ENCODE peak calls at places on chromosomes 16 and 17, in nine cellular contexts. C, W, R, B, Y, F, I, V and Q are unnamed samples.

GRCh38 chr17:79476074-79476473 is 134.8 kb downstream of the RBFOX3 start:
- DNase-seq in C (no peak), W (no peak), R (no peak), B (no peak), Y (no peak), F (no peak), I (no peak), V (no peak), Q (no peak)

GRCh38 chr17:51118330-51119195 is 2.1 kb downstream of the SPAG9 start:
- DNase-seq in C (no peak), W (peak), R (peak), B (no peak), Y (no peak), F (no peak), I (no peak), V (no peak), Q (no peak)

GRCh38 chr17:19460695-19461094 is 49.7 kb downstream of the RNF112 start:
- DNase-seq in C (no peak), W (no peak), R (no peak), B (no peak), Y (no peak), F (no peak), I (peak), V (no peak), Q (peak)

GRCh38 chr17:3916013-3916696 is at the start of gene P2RX1:
- DNase-seq in C (peak), W (no peak), R (no peak), B (no peak), Y (no peak), F (no peak), I (no peak), V (no peak), Q (no peak)

GRCh38 chr17:39225974-39226683 is 384 bp upstream of the STAC2 start:
- DNase-seq in C (peak), W (no peak), R (peak), B (no peak), Y (no peak), F (no peak), I (peak), V (peak), Q (peak)

GRCh38 chr16:78925071-78925714 is 675.3 kb downstream of the MAF start:
- DNase-seq in C (no peak), W (peak), R (peak), B (no peak), Y (no peak), F (no peak), I (peak), V (no peak), Q (peak)

GRCh38 chr17:50043290-50044148 is 12.4 kb upstream of the ITGA3 start:
- DNase-seq in C (peak), W (peak), R (no peak), B (no peak), Y (no peak), F (no peak), I (no peak), V (peak), Q (peak)

GRCh38 chr16:31033709-31034492 is 543 bp downstream of the STX4 start:
- DNase-seq in C (peak), W (peak), R (peak), B (peak), Y (peak), F (peak), I (peak), V (peak), Q (peak)

GRCh38 chr17:38967290-38967738 is at the start of gene FBXO47:
- DNase-seq in C (peak), W (peak), R (peak), B (peak), Y (no peak), F (peak), I (peak), V (peak), Q (peak)

GRCh38 chr17:30821751-30822723 is 2.5 kb downstream of the CRLF3 start:
- DNase-seq in C (no peak), W (no peak), R (no peak), B (no peak), Y (no peak), F (no peak), I (no peak), V (no peak), Q (no peak)

GRCh38 chr17:5516060-5516792 is 29.9 kb downstream of the MIS12 start:
- DNase-seq in C (no peak), W (no peak), R (peak), B (peak), Y (peak), F (no peak), I (no peak), V (peak), Q (peak)

GRCh38 chr16:73615256-73615655 is 567.3 kb upstream of the ZFHX3 start:
- DNase-seq in C (no peak), W (no peak), R (no peak), B (no peak), Y (no peak), F (no peak), I (no peak), V (no peak), Q (no peak)

GRCh38 chr16:8905168-8905762 is 23.1 kb downstream of the LITAFD start:
- DNase-seq in C (no peak), W (no peak), R (peak), B (no peak), Y (no peak), F (no peak), I (no peak), V (peak), Q (peak)

GRCh38 chr17:49497147-49498036 is 2.3 kb downstream of the NGFR start:
- DNase-seq in C (no peak), W (no peak), R (no peak), B (no peak), Y (no peak), F (no peak), I (peak), V (peak), Q (peak)

GRCh38 chr17:42107597-42108576 is 4.6 kb downstream of the DHX58 start:
- DNase-seq in C (peak), W (peak), R (peak), B (no peak), Y (peak), F (peak), I (peak), V (peak), Q (peak)
- H3K4me3 ChIP-seq in C (peak), W (no peak), R (peak), B (peak), Y (no peak), F (no peak), I (peak), V (no peak), Q (peak)

GRCh38 chr16:57084257-57084770 is 8.1 kb upstream of the CPNE2 start:
- DNase-seq in C (peak), W (peak), R (peak), B (no peak), Y (peak), F (peak), I (peak), V (peak), Q (peak)

GRCh38 chr16:57083469-57083868 is 8.9 kb upstream of the CPNE2 start:
- DNase-seq in C (no peak), W (no peak), R (no peak), B (no peak), Y (no peak), F (no peak), I (no peak), V (no peak), Q (no peak)

GRCh38 chr16:57084996-57085395 is 7.4 kb upstream of the CPNE2 start:
- DNase-seq in C (no peak), W (no peak), R (no peak), B (no peak), Y (no peak), F (no peak), I (no peak), V (no peak), Q (no peak)

GRCh38 chr16:57082664-57083063 is 9.7 kb upstream of the CPNE2 start:
- DNase-seq in C (no peak), W (no peak), R (no peak), B (no peak), Y (no peak), F (no peak), I (no peak), V (no peak), Q (no peak)

GRCh38 chr16:57081744-57082143 is 10.6 kb upstream of the CPNE2 start:
- DNase-seq in C (no peak), W (no peak), R (no peak), B (no peak), Y (no peak), F (no peak), I (no peak), V (no peak), Q (no peak)
- H3K4me3 ChIP-seq in C (no peak), W (no peak), R (no peak), B (no peak), Y (no peak), F (no peak), I (no peak), V (no peak), Q (no peak)

GRCh38 chr16:49085689-49086088 is 195.9 kb downstream of the CBLN1 start:
- DNase-seq in C (no peak), W (no peak), R (no peak), B (no peak), Y (peak), F (no peak), I (no peak), V (peak), Q (no peak)
- H3K4me3 ChIP-seq in C (no peak), W (no peak), R (no peak), B (no peak), Y (no peak), F (no peak), I (no peak), V (no peak), Q (no peak)

DNA sequence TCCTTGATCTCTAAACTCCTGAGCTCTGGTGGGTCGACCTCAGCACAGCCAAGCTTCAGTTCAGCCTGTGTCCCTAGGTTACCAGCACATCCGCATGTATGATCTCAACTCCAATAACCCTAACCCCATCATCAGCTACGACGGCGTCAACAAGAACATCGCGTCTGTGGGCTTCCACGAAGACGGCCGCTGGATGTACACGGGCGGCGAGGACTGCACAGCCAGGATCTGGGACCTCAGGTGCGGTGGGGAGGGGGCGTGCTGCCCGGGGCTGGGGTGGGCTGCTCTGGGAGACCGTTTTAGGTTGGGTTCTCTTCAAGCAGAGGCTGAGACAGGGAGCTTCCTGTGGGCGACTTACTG is 1.1 kb downstream of the MLST8 start:
- DNase-seq in C (no peak), W (no peak), R (no peak), B (no peak), Y (no peak), F (no peak), I (no peak), V (no peak), Q (no peak)
- H3K4me3 ChIP-seq in C (peak), W (no peak), R (peak), B (peak), Y (peak), F (peak), I (peak), V (peak), Q (peak)